ENCODE peak calls at places on chromosomes 4 and X, in five cellular contexts. Z is dorsolateral prefrontal cortex, L is GM23248, N is caudate nucleus, X is aorta. A is an unnamed sample.

GRCh38 chr4:151652841-151653547 is 107.8 kb downstream of the GATB start:
- DNase-seq in X (no peak), N (no peak), L (peak; percentile 81), Z (no peak), A (no peak)

GRCh38 chr4:120009731-120010130 is 56.9 kb downstream of the MAD2L1 start:
- DNase-seq in N (no peak), Z (no peak), L (peak; percentile 94), X (no peak), A (no peak)

GRCh38 chr4:111040904-111041303 is 418.0 kb upstream of the PITX2 start:
- DNase-seq in L (peak; percentile 27), X (no peak), N (no peak), Z (no peak), A (no peak)

GRCh38 chrX:13647709-13648212 is 5.2 kb upstream of the TCEANC start:
- DNase-seq in L (no peak), Z (no peak), N (no peak), X (peak; percentile 76), A (peak; percentile 45)

GRCh38 chr4:101119141-101119540 is 228.2 kb downstream of the PPP3CA start:
- DNase-seq in Z (no peak), X (no peak), N (no peak), L (no peak), A (no peak)

GRCh38 chr4:77701111-77701510 is 95.5 kb downstream of the CXCL13 start:
- DNase-seq in Z (no peak), X (no peak), L (no peak), N (no peak), A (no peak)

GRCh38 chrX:5991393-5991792 is 237.3 kb downstream of the NLGN4X start:
- DNase-seq in X (no peak), L (no peak), Z (no peak), N (no peak), A (no peak)

GRCh38 chr4:95293014-95293413 is 255.8 kb downstream of the UNC5C start:
- DNase-seq in X (no peak), N (no peak), L (no peak), Z (no peak), A (no peak)

GRCh38 chr4:144402176-144402575 is 243.8 kb upstream of the HHIP start:
- DNase-seq in N (no peak), X (no peak), Z (no peak), L (no peak), A (no peak)

GRCh38 chrX:48694776-48695523 is 1.6 kb upstream of the SUV39H1 start:
- DNase-seq in X (no peak), L (no peak), Z (no peak), N (no peak), A (no peak)

GRCh38 chrX:69158166-69159040 is 6.8 kb downstream of the PJA1 start:
- DNase-seq in N (peak; percentile 2), L (peak; percentile 72), Z (no peak), X (peak; percentile 83), A (peak; percentile 77)

GRCh38 chr4:7831330-7831729 is 108.3 kb downstream of the AFAP1 start:
- DNase-seq in L (peak; percentile 75), Z (no peak), N (no peak), X (no peak), A (no peak)

GRCh38 chrX:133923113-133923512 is 62.3 kb downstream of the GPC3 start:
- DNase-seq in L (peak; percentile 0), X (no peak), N (no peak), Z (no peak), A (no peak)

GRCh38 chrX:2320580-2321327 is 180.0 kb downstream of the DHRSX start:
- DNase-seq in X (no peak), Z (no peak), N (no peak), L (peak; percentile 58), A (no peak)

GRCh38 chr4:101163936-101164335 is 183.4 kb downstream of the PPP3CA start:
- DNase-seq in L (peak; percentile 25), Z (no peak), X (no peak), N (no peak), A (no peak)

GRCh38 chrX:18390941-18391538 is 34.4 kb upstream of the CDKL5 start:
- DNase-seq in X (peak; percentile 69), Z (no peak), L (peak; percentile 60), N (peak; percentile 6), A (peak; percentile 59)

GRCh38 chrX:46319750-46320149 is 225.5 kb downstream of the ZNF674 start:
- DNase-seq in Z (no peak), X (no peak), N (no peak), L (no peak), A (no peak)

GRCh38 chr4:175246941-175247340 is 328.8 kb downstream of the ADAM29 start:
- DNase-seq in Z (no peak), X (no peak), L (no peak), N (no peak), A (no peak)

GRCh38 chr4:118270492-118270891 is 82.3 kb downstream of the PRSS12 start:
- DNase-seq in Z (no peak), N (no peak), X (no peak), L (peak; percentile 64), A (no peak)

GRCh38 chrX:42531431-42531830 is 246.5 kb downstream of the PPP1R2C start:
- DNase-seq in L (no peak), X (no peak), N (no peak), Z (no peak), A (no peak)

GRCh38 chr4:172822322-172822721 is 346.3 kb upstream of the GALNT7 start:
- DNase-seq in N (no peak), Z (no peak), X (no peak), L (no peak), A (no peak)

GRCh38 chr4:1767058-1767769 is 25.9 kb upstream of the FGFR3 start:
- DNase-seq in L (peak; percentile 29), Z (no peak), X (no peak), N (no peak), A (no peak)

GRCh38 chrX:18677140-18677834 is 5.4 kb upstream of the RS1 start:
- DNase-seq in Z (no peak), L (no peak), X (no peak), N (no peak), A (no peak)

GRCh38 chr4:52635560-52635959 is 23.5 kb downstream of the USP46 start:
- DNase-seq in Z (no peak), L (no peak), X (no peak), N (no peak), A (no peak)

GRCh38 chr4:162959056-162959455 is 207.6 kb downstream of the NAF1 start:
- DNase-seq in L (no peak), X (no peak), N (no peak), Z (peak; percentile 38), A (no peak)

GRCh38 chrX:40366661-40367060 is 214.1 kb upstream of the ATP6AP2 start:
- DNase-seq in L (no peak), Z (no peak), X (no peak), N (no peak), A (no peak)

GRCh38 chr4:1797861-1798529 is 4.9 kb downstream of the FGFR3 start:
- DNase-seq in L (no peak), N (no peak), Z (peak; percentile 62), X (no peak), A (no peak)

GRCh38 chrX:71637848-71638247 is 19.5 kb upstream of the CXCR3 start:
- DNase-seq in X (no peak), N (no peak), Z (no peak), L (peak; percentile 68), A (no peak)
- H3K27ac ChIP-seq in X (no peak overlapping the region), N (no peak overlapping the region), Z (no peak overlapping the region), L (peak overlapping the region; percentile 56), A (no peak overlapping the region)

DNA sequence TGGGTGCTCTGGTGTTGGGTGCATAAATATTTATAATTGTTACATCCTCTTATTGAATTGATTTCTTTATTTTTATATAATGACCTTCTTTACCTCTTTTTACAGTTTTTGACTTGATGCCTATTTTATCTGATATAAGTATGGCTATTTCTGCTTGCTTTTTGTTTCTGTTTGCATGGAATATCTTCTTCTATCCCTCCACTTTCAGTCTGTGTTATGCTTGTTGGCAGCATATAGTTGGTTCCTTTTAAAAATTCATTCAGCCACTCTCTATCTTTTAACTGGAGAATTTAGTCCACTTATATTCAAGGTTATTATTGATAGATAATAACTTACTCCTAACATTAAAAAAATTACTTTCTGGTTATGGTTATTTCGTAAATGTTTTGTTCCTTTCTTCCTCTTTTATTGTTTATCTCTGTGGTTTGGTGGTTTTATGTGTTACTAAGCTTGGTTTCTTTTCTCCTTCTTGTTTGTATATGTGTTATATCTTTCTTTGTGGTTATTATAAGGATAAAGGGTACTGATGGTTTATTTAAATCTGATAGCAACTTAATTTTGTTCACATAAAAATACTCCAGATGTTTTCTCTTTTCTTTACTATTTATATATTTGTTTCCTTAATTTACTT is 69.5 kb downstream of the IL15 start:
- DNase-seq in Z (no peak), N (no peak), L (no peak), X (no peak), A (no peak)
- H3K27ac ChIP-seq in Z (no peak overlapping the region), N (no peak overlapping the region), L (no peak overlapping the region), X (no peak overlapping the region), A (no peak overlapping the region)

GRCh38 chrX:11374570-11374969 is 81.4 kb downstream of the AMELX start:
- DNase-seq in N (no peak), L (no peak), Z (no peak), X (no peak), A (no peak)
- H3K27ac ChIP-seq in N (no peak overlapping the region), L (no peak overlapping the region), Z (no peak overlapping the region), X (no peak overlapping the region), A (no peak overlapping the region)

GRCh38 chr4:41668024-41668423 is 80.5 kb downstream of the PHOX2B start:
- DNase-seq in Z (no peak), N (no peak), X (no peak), L (no peak), A (no peak)
- H3K27ac ChIP-seq in Z (no peak overlapping the region), N (no peak overlapping the region), X (no peak overlapping the region), L (no peak overlapping the region), A (no peak overlapping the region)

GRCh38 chr4:139265654-139266053 is 14.4 kb downstream of the MGARP start:
- DNase-seq in N (no peak), X (no peak), L (no peak), Z (no peak), A (no peak)

GRCh38 chr4:139267301-139267700 is 12.7 kb downstream of the MGARP start:
- DNase-seq in Z (no peak), N (no peak), L (peak; percentile 37), X (no peak), A (no peak)

GRCh38 chr4:139266583-139267257 is 13.3 kb downstream of the MGARP start:
- DNase-seq in Z (peak; percentile 43), X (peak; percentile 79), L (peak; percentile 81), N (no peak), A (peak; percentile 70)

GRCh38 chr4:139266208-139266582 is 13.8 kb downstream of the MGARP start:
- DNase-seq in L (no peak), X (no peak), N (no peak), Z (no peak), A (no peak)
- H3K27ac ChIP-seq in L (peak overlapping the region; percentile 21), X (no peak overlapping the region), N (no peak overlapping the region), Z (no peak overlapping the region), A (peak overlapping the region; percentile 1)

DNA sequence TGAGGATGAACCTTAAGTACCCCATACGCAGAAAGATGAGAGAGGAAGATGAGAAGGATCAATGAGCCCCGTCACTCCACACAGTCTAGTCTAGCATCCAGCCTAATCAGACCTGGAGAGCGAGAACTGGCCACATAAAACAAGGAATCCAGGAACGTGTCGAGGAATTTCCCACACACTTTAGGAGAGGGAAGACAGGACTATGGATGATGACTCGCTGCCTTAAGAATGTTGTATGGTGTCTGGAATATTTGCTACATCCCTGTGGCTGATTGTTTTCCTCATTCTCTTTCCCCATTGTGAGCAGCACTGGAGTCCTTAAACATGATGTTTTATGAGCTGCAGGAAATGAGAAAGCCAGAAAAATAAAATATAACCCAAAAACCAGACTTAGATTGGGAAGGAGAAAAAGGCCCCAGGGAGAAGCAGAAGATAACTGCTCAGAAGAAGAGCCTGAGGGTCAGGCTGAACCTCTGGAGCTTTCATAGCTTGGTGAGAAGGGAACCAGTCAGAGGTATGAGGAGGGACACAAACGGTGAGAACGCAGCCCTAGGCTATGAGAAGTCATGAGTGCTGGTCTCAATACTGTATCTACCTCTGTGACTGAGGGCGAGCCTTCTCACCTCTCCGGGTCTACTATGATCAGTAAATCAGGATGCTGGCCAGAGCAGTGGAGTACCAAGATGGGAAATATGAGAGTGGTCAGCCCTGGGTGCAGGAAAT is 139.5 kb upstream of the NOCT start:
- DNase-seq in X (no peak), Z (no peak), N (no peak), L (peak; percentile 87), A (no peak)
- H3K27ac ChIP-seq in X (no peak overlapping the region), Z (no peak overlapping the region), N (no peak overlapping the region), L (peak overlapping the region; percentile 71), A (no peak overlapping the region)